ENCODE peak calls at places on chromosomes 3 and 15, in six cellular contexts. Z is GM12878, G is HepG2, S is GM12891, M is H1, T is K562. C is an unnamed sample.

GRCh38 chr15:89379818-89380217 is 45.2 kb upstream of the POLG start:
- DNase-seq in T (no peak), S (no peak), G (no peak), M (no peak), Z (no peak), C (no peak)

GRCh38 chr3:59704292-59704691 is 654.5 kb upstream of the CFAP20DC start:
- DNase-seq in Z (no peak), M (no peak), T (no peak), G (no peak), S (no peak), C (no peak)

GRCh38 chr15:69132935-69133861 is 27.2 kb upstream of the GLCE start:
- DNase-seq in M (no peak), S (no peak), T (no peak), Z (no peak), G (peak), C (no peak)

GRCh38 chr3:143421556-143421955 is 302.0 kb downstream of the CHST2 start:
- DNase-seq in T (no peak), S (no peak), M (no peak), G (no peak), Z (no peak), C (no peak)

GRCh38 chr3:44030690-44031344 is 210.9 kb upstream of the TOPAZ1 start:
- DNase-seq in T (no peak), Z (no peak), S (no peak), M (no peak), G (no peak), C (no peak)

GRCh38 chr15:55669226-55669625 is 73.7 kb downstream of the PRTG start:
- DNase-seq in M (no peak), Z (no peak), G (no peak), T (no peak), S (no peak), C (no peak)

GRCh38 chr3:87033205-87033604 is 42.3 kb upstream of the VGLL3 start:
- DNase-seq in G (no peak), S (no peak), T (no peak), Z (no peak), M (no peak), C (no peak)

GRCh38 chr3:141305436-141305835 is 62.9 kb upstream of the ZBTB38 start:
- DNase-seq in Z (no peak), G (peak), S (no peak), T (no peak), M (no peak), C (no peak)

GRCh38 chr15:51132384-51133139 is 37.9 kb upstream of the TNFAIP8L3 start:
- DNase-seq in Z (no peak), S (no peak), G (peak), M (peak), T (peak), C (no peak)

GRCh38 chr3:190514163-190515153 is 573 bp downstream of the IL1RAP start:
- DNase-seq in G (peak), S (no peak), Z (no peak), M (peak), T (no peak), C (no peak)

GRCh38 chr15:25170113-25170731 is 215.4 kb downstream of the SNRPN start:
- DNase-seq in Z (no peak), T (no peak), M (no peak), S (no peak), G (no peak), C (no peak)

GRCh38 chr15:73873889-73874511 is 636 bp downstream of the TBC1D21 start:
- DNase-seq in S (no peak), Z (no peak), T (peak), G (peak), M (no peak), C (no peak)

GRCh38 chr3:78900426-78900825 is 867.4 kb downstream of the ROBO1 start:
- DNase-seq in T (no peak), S (no peak), Z (no peak), G (no peak), M (no peak), C (no peak)

GRCh38 chr3:9912294-9912935 is 4.5 kb upstream of the IL17RC start:
- DNase-seq in S (no peak), M (no peak), G (no peak), T (no peak), Z (no peak), C (no peak)

GRCh38 chr15:57728436-57728835 is 21.9 kb downstream of the POLR2M start:
- DNase-seq in T (no peak), G (no peak), M (no peak), S (no peak), Z (no peak), C (no peak)

GRCh38 chr3:44066806-44067205 is 174.9 kb upstream of the TOPAZ1 start:
- DNase-seq in M (no peak), S (no peak), Z (no peak), G (no peak), T (no peak), C (no peak)

GRCh38 chr15:32152574-32152973 is 122.3 kb downstream of the CHRNA7 start:
- DNase-seq in S (no peak), M (no peak), Z (no peak), T (no peak), G (no peak), C (no peak)

GRCh38 chr15:35548435-35548834 is 2.5 kb upstream of the DPH6 start:
- DNase-seq in G (no peak), M (no peak), S (no peak), Z (no peak), T (peak), C (no peak)

GRCh38 chr3:156404217-156404616 is 150.7 kb downstream of the SSR3 start:
- DNase-seq in Z (no peak), T (no peak), G (no peak), S (no peak), M (no peak), C (no peak)

DNA sequence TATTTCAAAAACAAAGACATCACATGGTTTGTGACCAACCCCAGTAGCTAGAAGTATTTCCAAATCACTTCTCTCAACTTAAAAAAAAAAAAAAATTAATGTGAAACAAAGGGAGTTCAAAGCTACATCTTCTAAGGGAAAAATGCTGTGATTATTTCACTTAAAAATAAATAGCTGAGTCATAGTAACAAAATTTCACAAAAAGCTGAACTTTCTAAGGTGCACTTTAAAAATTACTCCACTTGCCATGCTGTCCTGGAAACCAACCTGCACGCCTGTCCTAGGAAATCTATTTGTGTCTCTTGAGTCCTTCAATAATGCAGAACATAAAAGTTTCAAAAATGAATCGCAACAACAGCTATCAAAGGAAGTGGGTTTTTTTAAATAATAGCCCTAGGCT is 1.8 kb downstream of the ACAP2 start:
- DNase-seq in G (no peak), M (no peak), T (no peak), S (no peak), Z (no peak), C (no peak)
- TF ChIP-seq TAF1 in G (no peak), M (no peak), T (no peak), S (no peak), Z (no peak), C (no peak)

DNA sequence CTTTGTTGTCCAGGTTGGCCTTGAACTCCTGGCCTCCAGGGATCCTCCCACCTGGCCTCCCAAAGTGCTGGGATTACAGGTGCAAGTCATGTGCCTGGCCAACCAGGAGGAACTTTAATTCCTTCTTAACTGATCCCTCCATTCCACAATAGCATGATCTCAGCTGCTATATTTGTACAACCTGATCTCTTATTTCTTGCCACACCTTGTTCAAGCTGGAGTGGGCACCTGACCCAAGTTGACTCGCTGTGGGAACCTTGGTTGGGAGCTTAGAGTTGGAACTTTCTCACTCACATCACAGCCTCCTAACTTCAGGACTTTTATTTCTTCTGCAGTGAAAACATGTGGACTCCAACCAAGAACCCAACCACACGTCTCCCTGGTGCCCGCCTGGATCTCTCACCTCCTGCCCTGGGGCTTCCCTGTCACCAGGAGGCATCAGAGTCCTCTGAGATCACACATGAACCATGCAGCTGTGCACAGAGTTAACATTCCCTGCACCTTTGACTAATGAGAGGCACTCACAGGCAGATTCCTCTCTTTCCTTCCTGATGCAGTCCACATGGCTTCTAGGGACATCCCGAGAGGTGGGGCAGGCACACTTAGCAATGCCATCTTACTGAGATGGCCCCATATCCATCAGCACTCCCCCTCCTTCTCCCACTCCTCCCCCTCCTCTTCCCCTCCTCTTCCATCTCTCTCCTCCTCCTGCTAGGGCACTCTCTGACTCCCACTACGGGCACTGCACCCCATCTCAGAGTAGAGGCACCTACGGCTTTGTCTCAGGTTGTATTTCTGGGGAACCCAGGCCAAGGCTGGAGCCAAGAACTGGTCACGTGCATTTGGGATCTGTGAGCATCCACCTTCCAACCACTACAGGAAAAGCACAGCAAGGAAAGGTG is 9.7 kb upstream of the CYFIP1 start:
- DNase-seq in T (no peak), Z (no peak), S (no peak), G (no peak), M (no peak), C (no peak)
- TF ChIP-seq POLR2A in T (no peak), Z (no peak), S (no peak), G (no peak), M (no peak), C (no peak)

GRCh38 chr3:183698318-183698731 is 728 bp downstream of the YEATS2 start:
- DNase-seq in M (no peak), S (no peak), Z (no peak), T (peak), G (no peak), C (no peak)

GRCh38 chr3:183698760-183699159 is 1.2 kb downstream of the YEATS2 start:
- DNase-seq in G (no peak), S (no peak), T (no peak), Z (no peak), M (no peak), C (no peak)

GRCh38 chr3:183697123-183697609 is 431 bp upstream of the YEATS2 start:
- DNase-seq in M (no peak), S (no peak), Z (no peak), T (peak), G (no peak), C (no peak)

GRCh38 chr3:183699238-183699947 is 1.8 kb downstream of the YEATS2 start:
- DNase-seq in S (no peak), Z (no peak), T (no peak), M (no peak), G (no peak), C (no peak)

GRCh38 chr3:183697610-183698317 is at the start of gene YEATS2:
- DNase-seq in Z (no peak), S (peak), M (peak), T (peak), G (peak), C (peak)
- TF ChIP-seq POLR2AphosphoS5 in Z (peak), S (no peak), M (peak), T (peak), G (peak), C (no peak)

GRCh38 chr15:80892414-80892813 is 97.2 kb downstream of the MESD start:
- DNase-seq in Z (no peak), T (no peak), M (no peak), G (no peak), S (no peak), C (no peak)
- TF ChIP-seq TAF1 in Z (no peak), T (no peak), M (no peak), G (no peak), S (no peak), C (no peak)